ENCODE peak calls at places on chromosome 21, in nine cellular contexts. E is CD4-positive, alpha-beta T cell; Y is transverse colon; A is nephron progenitor cell; C is GM20000; I is CD8-positive, alpha-beta T cell; Q is H9; Z is adrenal gland; O is ovary. N is an unnamed sample.
A peak's percentile ranks its signal among the peaks of the same experiment; 100 is the strongest.

GRCh38 chr21:43906585-43907370 is 41.8 kb downstream of the AGPAT3 start:
- DNase-seq in A (no peak), E (no peak), C (no peak), Y (no peak), O (peak; percentile 28), Z (no peak), I (no peak), Q (no peak), N (no peak)

GRCh38 chr21:33121715-33122475 is 52.0 kb downstream of the OLIG1 start:
- DNase-seq in I (no peak), O (no peak), Z (no peak), C (no peak), A (no peak), Q (peak; percentile 63), E (no peak), Y (no peak), N (no peak)

GRCh38 chr21:37195649-37196048 is 71.5 kb downstream of the VPS26C start:
- DNase-seq in O (no peak), Y (no peak), A (no peak), C (no peak), I (no peak), Q (no peak), Z (no peak), E (no peak), N (peak; percentile 43)

GRCh38 chr21:15520811-15521643 is 208.8 kb upstream of the USP25 start:
- DNase-seq in A (no peak), C (no peak), O (no peak), I (no peak), Y (no peak), Q (no peak), E (no peak), Z (no peak), N (no peak)

GRCh38 chr21:21366277-21366676 is 368.1 kb downstream of the NCAM2 start:
- DNase-seq in E (no peak), O (no peak), A (no peak), Z (no peak), Q (no peak), Y (no peak), C (no peak), I (no peak), N (no peak)

GRCh38 chr21:36799869-36800268 is 101.0 kb downstream of the SIM2 start:
- DNase-seq in A (no peak), O (no peak), E (no peak), Z (no peak), Y (no peak), Q (no peak), I (no peak), C (no peak), N (no peak)

GRCh38 chr21:17651526-17651925 is 38.8 kb upstream of the BTG3 start:
- DNase-seq in Q (no peak), C (no peak), O (no peak), Z (no peak), E (no peak), Y (no peak), I (no peak), A (no peak), N (no peak)

GRCh38 chr21:36282568-36283230 is 37.3 kb upstream of the MORC3 start:
- DNase-seq in O (no peak), Y (no peak), Z (no peak), Q (no peak), C (no peak), A (no peak), I (no peak), E (no peak), N (no peak)

GRCh38 chr21:21921410-21922232 is 923.4 kb downstream of the NCAM2 start:
- DNase-seq in E (no peak), I (no peak), C (no peak), A (no peak), Y (no peak), O (no peak), Q (no peak), Z (no peak), N (peak; percentile 16)

GRCh38 chr21:34635307-34635706 is 20.4 kb upstream of the RCAN1 start:
- DNase-seq in C (no peak), Q (peak; percentile 46), O (no peak), Y (no peak), Z (no peak), E (no peak), A (no peak), I (no peak), N (no peak)
- TF ChIP-seq CTCF in C (peak; percentile 14), Q (peak; percentile 65), O (no peak), Y (peak; percentile 6), Z (no peak), E (no peak), A (no peak), I (peak; percentile 48), N (no peak)

DNA sequence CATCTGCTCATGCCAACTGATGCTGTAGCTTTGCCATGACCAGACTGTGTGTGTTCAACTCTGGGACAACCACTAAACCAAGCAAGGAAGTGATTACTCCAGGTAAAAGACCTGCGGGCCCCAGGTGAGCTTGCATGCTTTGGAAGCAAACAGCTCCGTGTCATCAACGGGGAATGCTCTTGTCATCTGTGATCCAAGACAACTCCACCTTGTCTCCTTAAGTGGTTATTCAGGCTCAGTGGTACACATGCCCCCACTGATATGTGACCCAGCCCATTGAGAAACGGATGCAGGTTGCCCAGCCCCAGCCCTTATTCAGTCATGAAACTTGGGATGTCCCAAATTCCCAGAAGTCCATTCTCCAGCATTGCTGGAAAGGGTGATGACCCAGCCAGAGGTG is 89.0 kb downstream of the TIAM1 start:
- DNase-seq in Y (no peak), Q (no peak), A (no peak), I (no peak), E (no peak), Z (no peak), C (no peak), O (no peak), N (no peak)
- TF ChIP-seq CTCF in Y (no peak), Q (no peak), A (no peak), I (no peak), E (no peak), Z (no peak), C (no peak), O (no peak), N (no peak)

DNA sequence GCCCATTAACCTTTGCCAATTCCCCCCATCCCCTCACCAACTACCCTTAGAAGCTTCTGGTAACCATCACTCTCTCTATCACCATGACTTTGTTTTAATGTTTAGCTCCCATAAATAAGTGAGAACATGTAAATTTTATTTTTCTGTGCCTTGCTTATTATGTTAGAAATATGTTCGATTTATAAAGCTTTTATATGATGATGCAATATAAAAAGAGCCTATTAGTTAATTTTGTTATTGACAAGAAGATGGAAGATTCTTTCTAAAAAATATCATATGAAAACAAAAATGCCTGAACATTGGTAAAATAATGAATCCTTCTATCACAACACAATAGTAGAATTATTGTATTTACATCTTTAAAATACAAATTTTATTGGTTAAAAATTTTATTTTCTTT is 836.1 kb upstream of the TMPRSS15 start:
- DNase-seq in Z (no peak), Q (no peak), Y (no peak), C (no peak), A (no peak), I (no peak), E (no peak), O (no peak), N (no peak)
- TF ChIP-seq CTCF in Z (no peak), Q (no peak), Y (no peak), C (no peak), A (no peak), I (no peak), E (no peak), O (no peak), N (no peak)

GRCh38 chr21:45013271-45013841 is 61.0 kb upstream of the ADARB1 start:
- DNase-seq in Q (peak; percentile 73), Y (no peak), Z (no peak), C (no peak), I (no peak), A (no peak), O (no peak), E (no peak), N (no peak)
- TF ChIP-seq CTCF in Q (peak; percentile 38), Y (no peak), Z (no peak), C (no peak), I (no peak), A (no peak), O (no peak), E (no peak), N (no peak)

GRCh38 chr21:42384184-42384583 is 11.7 kb downstream of the TMPRSS3 start:
- DNase-seq in I (no peak), A (no peak), Z (no peak), O (no peak), Y (no peak), C (no peak), Q (no peak), E (no peak), N (no peak)

GRCh38 chr21:42379425-42380215 is 13.3 kb upstream of the TFF1 start:
- DNase-seq in A (no peak), Y (peak; percentile 11), Z (no peak), I (no peak), E (no peak), O (no peak), Q (no peak), C (no peak), N (no peak)

GRCh38 chr21:42383331-42383730 is 12.5 kb downstream of the TMPRSS3 start:
- DNase-seq in A (no peak), I (no peak), Q (no peak), O (no peak), E (no peak), C (no peak), Y (no peak), Z (no peak), N (no peak)

GRCh38 chr21:42382915-42383314 is 12.9 kb downstream of the TMPRSS3 start:
- DNase-seq in C (no peak), A (no peak), E (no peak), Y (no peak), Q (no peak), Z (no peak), I (no peak), O (no peak), N (no peak)

GRCh38 chr21:42381347-42381984 is 14.4 kb downstream of the TMPRSS3 start:
- DNase-seq in E (no peak), I (no peak), C (no peak), Z (no peak), Y (peak; percentile 63), Q (peak; percentile 76), O (no peak), A (no peak), N (peak; percentile 44)
- TF ChIP-seq CTCF in E (peak; percentile 42), I (peak; percentile 44), C (peak; percentile 10), Z (peak; percentile 45), Y (peak; percentile 73), Q (peak; percentile 79), O (no peak), A (peak; percentile 47), N (peak; percentile 97)

DNA sequence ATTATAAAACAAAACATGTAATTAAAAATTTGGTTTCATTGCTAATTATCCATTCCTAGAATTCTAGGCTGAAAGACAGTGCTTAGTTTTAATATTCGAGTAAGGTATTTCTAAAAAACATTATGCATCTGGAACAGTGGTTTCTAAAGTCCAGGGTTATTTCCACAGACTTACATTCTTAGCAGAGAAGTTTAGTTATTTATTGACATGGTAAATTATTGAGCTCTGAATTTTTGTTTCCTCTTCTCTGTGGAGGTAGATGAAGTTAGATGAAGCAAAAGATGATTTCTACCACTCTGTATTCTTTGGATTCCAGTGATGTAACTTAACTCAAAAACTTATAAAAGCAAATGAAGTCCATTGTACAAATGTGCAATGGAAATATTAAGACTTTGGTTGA is 709.4 kb downstream of the MRPL39 start:
- DNase-seq in A (no peak), Q (no peak), C (no peak), Z (no peak), Y (no peak), I (no peak), E (no peak), O (no peak), N (no peak)
- TF ChIP-seq CTCF in A (no peak), Q (no peak), C (no peak), Z (no peak), Y (no peak), I (no peak), E (no peak), O (no peak), N (no peak)

N was measured in body of pancreas.